ENCODE peak calls at places on chromosomes 11 and 22, in ten cellular contexts. W is AG04450; E is mucosa of descending colon; I is stromal cell of bone marrow; A is lung; M is pancreas; P is ovary; N is stimulated activated CD4-positive, alpha-beta T cell treated with anti-CD3 and anti-CD28 coated beads, Interleukin-12 subunit alpha, Interleukin-12 subunit beta, amount 100 ng/mL, for 48 hours; V is GM20000; Y is CD8-positive, alpha-beta T cell. G is an unnamed sample.

GRCh38 chr22:40276877-40277823 is 69.2 kb upstream of the ADSL start:
- DNase-seq in M (no peak), Y (no peak), I (peak), N (no peak), P (no peak), A (no peak), V (no peak), W (no peak), E (no peak), G (no peak)

GRCh38 chr22:38180841-38181452 is 683 bp downstream of the PLA2G6 start:
- DNase-seq in M (no peak), N (no peak), E (peak), W (no peak), Y (no peak), P (peak), V (peak), I (no peak), A (peak), G (no peak)

GRCh38 chr11:12189543-12190235 is 79.3 kb downstream of the MICAL2 start:
- DNase-seq in P (no peak), E (no peak), I (no peak), Y (no peak), W (no peak), N (no peak), A (no peak), M (no peak), V (no peak), G (no peak)

GRCh38 chr11:68855205-68855978 is 13.7 kb upstream of the CPT1A start:
- DNase-seq in W (no peak), V (peak), A (no peak), N (no peak), Y (no peak), E (peak), M (peak), I (no peak), P (peak), G (no peak)

GRCh38 chr11:26621147-26621546 is 49.1 kb upstream of the MUC15 start:
- DNase-seq in W (peak), A (no peak), V (no peak), M (no peak), I (peak), Y (no peak), N (no peak), E (no peak), P (no peak), G (no peak)

GRCh38 chr11:1936781-1937615 is 10.1 kb upstream of the MRPL23 start:
- DNase-seq in M (peak), E (no peak), W (no peak), Y (no peak), V (no peak), P (peak), A (no peak), N (no peak), I (no peak), G (no peak)

GRCh38 chr11:64094463-64095223 is 58.9 kb downstream of the FLRT1 start:
- DNase-seq in M (no peak), W (no peak), I (peak), V (no peak), N (no peak), A (no peak), P (no peak), E (no peak), Y (no peak), G (no peak)

GRCh38 chr22:22111267-22111751 is 128.7 kb upstream of the TOP3B start:
- DNase-seq in A (no peak), V (peak), N (peak), I (peak), M (no peak), P (no peak), W (peak), E (no peak), Y (no peak), G (no peak)

GRCh38 chr11:16151138-16151537 is 205.2 kb downstream of the SOX6 start:
- DNase-seq in N (no peak), V (no peak), P (no peak), I (no peak), Y (no peak), M (no peak), W (no peak), E (no peak), A (no peak), G (no peak)

GRCh38 chr22:23302171-23303002 is 122.1 kb downstream of the BCR start:
- DNase-seq in Y (no peak), A (no peak), P (peak), M (peak), N (no peak), I (no peak), E (no peak), W (no peak), V (no peak), G (no peak)

GRCh38 chr11:34197256-34197655 is 91.8 kb downstream of the NAT10 start:
- DNase-seq in P (no peak), W (no peak), N (no peak), I (no peak), E (no peak), V (no peak), M (no peak), Y (no peak), A (no peak), G (no peak)

GRCh38 chr22:44532466-44533025 is 34.5 kb upstream of the RTL6 start:
- DNase-seq in P (no peak), N (no peak), W (no peak), E (no peak), V (no peak), M (no peak), A (no peak), Y (no peak), I (no peak), G (no peak)